ENCODE peak calls at places on chromosome 19, in eight cellular contexts. One of them, this sample, is unnamed.

GRCh38 chr19:20235156-20235555 is 68.1 kb downstream of the ZNF486 start:
- DNase-seq in BE2C: no peak
- DNase-seq in mesendoderm: no peak
- DNase-seq in uterus: no peak
- DNase-seq in left lung: no peak
- DNase-seq in heart right ventricle: no peak
- DNase-seq in tibial artery: no peak
- DNase-seq in naive thymus-derived CD4-positive, alpha-beta T cell: no peak
- DNase-seq in this sample: no peak

GRCh38 chr19:9584073-9584833 is at the start of gene ZNF121:
- DNase-seq in uterus: peak; percentile 82
- DNase-seq in mesendoderm: peak; percentile 92
- DNase-seq in left lung: peak; percentile 94
- DNase-seq in BE2C: peak; percentile 89
- DNase-seq in heart right ventricle: peak; percentile 87
- DNase-seq in naive thymus-derived CD4-positive, alpha-beta T cell: peak; percentile 75
- DNase-seq in tibial artery: peak; percentile 89
- DNase-seq in this sample: peak; percentile 81

GRCh38 chr19:10230155-10230903 is 802 bp downstream of the S1PR2 start:
- DNase-seq in heart right ventricle: peak; percentile 52
- DNase-seq in BE2C: peak; percentile 30
- DNase-seq in tibial artery: peak; percentile 73
- DNase-seq in left lung: no peak
- DNase-seq in naive thymus-derived CD4-positive, alpha-beta T cell: peak; percentile 43
- DNase-seq in uterus: peak; percentile 80
- DNase-seq in mesendoderm: peak; percentile 82
- DNase-seq in this sample: peak; percentile 48

GRCh38 chr19:58089846-58090245 is 8.2 kb downstream of the ZSCAN18 start:
- DNase-seq in tibial artery: no peak
- DNase-seq in uterus: no peak
- DNase-seq in heart right ventricle: no peak
- DNase-seq in left lung: no peak
- DNase-seq in naive thymus-derived CD4-positive, alpha-beta T cell: no peak
- DNase-seq in mesendoderm: no peak
- DNase-seq in BE2C: no peak
- DNase-seq in this sample: no peak

GRCh38 chr19:33758541-33759013 is 38.1 kb upstream of the KCTD15 start:
- DNase-seq in BE2C: no peak
- DNase-seq in left lung: no peak
- DNase-seq in naive thymus-derived CD4-positive, alpha-beta T cell: no peak
- DNase-seq in heart right ventricle: no peak
- DNase-seq in mesendoderm: no peak
- DNase-seq in tibial artery: no peak
- DNase-seq in uterus: no peak
- DNase-seq in this sample: no peak

GRCh38 chr19:7731218-7731595 is 703 bp downstream of the CLEC4G start:
- DNase-seq in naive thymus-derived CD4-positive, alpha-beta T cell: no peak
- DNase-seq in BE2C: no peak
- DNase-seq in mesendoderm: no peak
- DNase-seq in heart right ventricle: no peak
- DNase-seq in tibial artery: no peak
- DNase-seq in left lung: no peak
- DNase-seq in uterus: no peak
- DNase-seq in this sample: no peak

GRCh38 chr19:6532244-6532999 is 1.6 kb downstream of the TNFSF9 start:
- DNase-seq in tibial artery: no peak
- DNase-seq in BE2C: no peak
- DNase-seq in mesendoderm: no peak
- DNase-seq in heart right ventricle: no peak
- DNase-seq in left lung: no peak
- DNase-seq in naive thymus-derived CD4-positive, alpha-beta T cell: no peak
- DNase-seq in uterus: no peak
- DNase-seq in this sample: no peak

GRCh38 chr19:2294377-2295335 is 12.7 kb upstream of the PEAK3 start:
- DNase-seq in BE2C: peak; percentile 83
- DNase-seq in mesendoderm: no peak
- DNase-seq in left lung: no peak
- DNase-seq in heart right ventricle: no peak
- DNase-seq in uterus: peak; percentile 70
- DNase-seq in naive thymus-derived CD4-positive, alpha-beta T cell: no peak
- DNase-seq in tibial artery: peak; percentile 81
- DNase-seq in this sample: no peak

GRCh38 chr19:41816761-41817160 is 20.4 kb downstream of the CEACAM3 start:
- DNase-seq in left lung: no peak
- DNase-seq in naive thymus-derived CD4-positive, alpha-beta T cell: no peak
- DNase-seq in mesendoderm: no peak
- DNase-seq in tibial artery: no peak
- DNase-seq in heart right ventricle: no peak
- DNase-seq in BE2C: no peak
- DNase-seq in uterus: no peak
- DNase-seq in this sample: no peak

GRCh38 chr19:58326914-58327726 is at the start of gene ZSCAN22:
- DNase-seq in heart right ventricle: peak; percentile 98
- DNase-seq in naive thymus-derived CD4-positive, alpha-beta T cell: peak; percentile 80
- DNase-seq in left lung: peak; percentile 97
- DNase-seq in uterus: peak; percentile 95
- DNase-seq in BE2C: peak; percentile 98
- DNase-seq in mesendoderm: peak; percentile 98
- DNase-seq in tibial artery: peak; percentile 98
- DNase-seq in this sample: peak; percentile 83

GRCh38 chr19:36420961-36421748 is 2.7 kb upstream of the ZFP82 start:
- DNase-seq in BE2C: no peak
- DNase-seq in left lung: peak; percentile 72
- DNase-seq in naive thymus-derived CD4-positive, alpha-beta T cell: no peak
- DNase-seq in heart right ventricle: peak; percentile 18
- DNase-seq in uterus: peak; percentile 17
- DNase-seq in mesendoderm: peak; percentile 63
- DNase-seq in tibial artery: peak; percentile 64
- DNase-seq in this sample: no peak

GRCh38 chr19:7830272-7830771 is 304 bp downstream of the EVI5L start:
- DNase-seq in naive thymus-derived CD4-positive, alpha-beta T cell: no peak
- DNase-seq in heart right ventricle: peak; percentile 28
- DNase-seq in uterus: peak; percentile 39
- DNase-seq in tibial artery: no peak
- DNase-seq in mesendoderm: no peak
- DNase-seq in left lung: no peak
- DNase-seq in BE2C: no peak
- DNase-seq in this sample: no peak

GRCh38 chr19:40442328-40443130 is 1.6 kb downstream of the SERTAD3 start:
- DNase-seq in tibial artery: no peak
- DNase-seq in BE2C: no peak
- DNase-seq in left lung: no peak
- DNase-seq in uterus: no peak
- DNase-seq in heart right ventricle: no peak
- DNase-seq in naive thymus-derived CD4-positive, alpha-beta T cell: no peak
- DNase-seq in mesendoderm: no peak
- DNase-seq in this sample: no peak

GRCh38 chr19:34994643-34995471 is 5.3 kb upstream of the GRAMD1A start:
- DNase-seq in tibial artery: peak; percentile 79
- DNase-seq in mesendoderm: no peak
- DNase-seq in left lung: peak; percentile 79
- DNase-seq in naive thymus-derived CD4-positive, alpha-beta T cell: no peak
- DNase-seq in BE2C: no peak
- DNase-seq in heart right ventricle: peak; percentile 56
- DNase-seq in uterus: no peak
- DNase-seq in this sample: no peak
- H3K4me1 ChIP-seq in tibial artery: peaks cover 20% of the 10 kb centered on the region
- H3K4me1 ChIP-seq in mesendoderm: peaks cover 4% of the 10 kb centered on the region
- H3K4me1 ChIP-seq in left lung: peaks cover 17% of the 10 kb centered on the region
- H3K4me1 ChIP-seq in naive thymus-derived CD4-positive, alpha-beta T cell: peaks cover 40% of the 10 kb centered on the region
- H3K4me1 ChIP-seq in BE2C: no peaks in the 10 kb centered on the region
- H3K4me1 ChIP-seq in heart right ventricle: peaks cover 9% of the 10 kb centered on the region
- H3K4me1 ChIP-seq in uterus: no peaks in the 10 kb centered on the region
- H3K4me1 ChIP-seq in this sample: peaks cover 60% of the 10 kb centered on the region

DNA sequence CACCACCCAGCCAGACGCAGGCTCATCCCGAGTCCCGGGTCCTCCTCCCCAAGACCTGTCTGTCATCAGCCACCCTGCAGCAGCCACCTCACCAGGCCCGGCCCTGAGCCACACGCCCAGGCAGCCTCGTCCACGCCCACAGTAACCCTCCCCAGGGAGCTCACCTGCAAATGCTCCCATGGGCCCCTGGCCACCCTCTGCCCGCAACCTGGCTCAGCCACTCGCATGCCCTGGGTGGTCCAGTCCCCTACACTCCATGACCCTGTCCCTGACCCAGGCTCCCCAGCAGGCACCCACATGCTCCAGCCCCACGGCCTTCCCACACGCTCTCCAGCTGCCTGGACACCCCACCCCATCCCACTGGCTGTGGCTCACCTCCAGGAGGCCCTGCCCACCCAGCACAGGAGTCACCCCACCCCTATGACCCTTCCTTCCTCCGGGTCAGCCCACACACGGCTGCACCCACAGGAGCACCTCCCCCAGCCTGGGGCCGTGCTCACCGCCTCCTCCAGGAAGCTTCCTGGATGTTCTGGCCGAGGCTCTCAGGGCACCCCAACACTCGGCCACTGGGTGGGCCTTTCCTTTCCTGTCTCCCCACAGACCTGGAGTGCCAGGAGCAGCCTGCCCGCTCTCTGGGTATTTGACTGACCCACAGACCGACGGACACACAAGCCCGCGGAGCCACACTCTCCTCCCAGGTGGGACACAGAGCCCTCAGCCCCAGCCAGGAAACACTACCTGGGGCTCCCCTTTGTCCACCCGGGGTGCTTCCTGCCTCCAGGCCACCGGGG is 3.6 kb downstream of the TMEM259 start:
- DNase-seq in tibial artery: no peak
- DNase-seq in BE2C: no peak
- DNase-seq in uterus: no peak
- DNase-seq in left lung: peak; percentile 80
- DNase-seq in mesendoderm: no peak
- DNase-seq in heart right ventricle: no peak
- DNase-seq in naive thymus-derived CD4-positive, alpha-beta T cell: no peak
- DNase-seq in this sample: no peak
- H3K4me1 ChIP-seq in tibial artery: peaks cover 63% of the 10 kb centered on the region
- H3K4me1 ChIP-seq in BE2C: peaks cover 7% of the 10 kb centered on the region
- H3K4me1 ChIP-seq in uterus: peaks cover 39% of the 10 kb centered on the region
- H3K4me1 ChIP-seq in left lung: peaks cover 49% of the 10 kb centered on the region
- H3K4me1 ChIP-seq in mesendoderm: peaks cover 6% of the 10 kb centered on the region
- H3K4me1 ChIP-seq in heart right ventricle: peaks cover 53% of the 10 kb centered on the region
- H3K4me1 ChIP-seq in naive thymus-derived CD4-positive, alpha-beta T cell: peaks cover 26% of the 10 kb centered on the region
- H3K4me1 ChIP-seq in this sample: peaks cover 41% of the 10 kb centered on the region

DNA sequence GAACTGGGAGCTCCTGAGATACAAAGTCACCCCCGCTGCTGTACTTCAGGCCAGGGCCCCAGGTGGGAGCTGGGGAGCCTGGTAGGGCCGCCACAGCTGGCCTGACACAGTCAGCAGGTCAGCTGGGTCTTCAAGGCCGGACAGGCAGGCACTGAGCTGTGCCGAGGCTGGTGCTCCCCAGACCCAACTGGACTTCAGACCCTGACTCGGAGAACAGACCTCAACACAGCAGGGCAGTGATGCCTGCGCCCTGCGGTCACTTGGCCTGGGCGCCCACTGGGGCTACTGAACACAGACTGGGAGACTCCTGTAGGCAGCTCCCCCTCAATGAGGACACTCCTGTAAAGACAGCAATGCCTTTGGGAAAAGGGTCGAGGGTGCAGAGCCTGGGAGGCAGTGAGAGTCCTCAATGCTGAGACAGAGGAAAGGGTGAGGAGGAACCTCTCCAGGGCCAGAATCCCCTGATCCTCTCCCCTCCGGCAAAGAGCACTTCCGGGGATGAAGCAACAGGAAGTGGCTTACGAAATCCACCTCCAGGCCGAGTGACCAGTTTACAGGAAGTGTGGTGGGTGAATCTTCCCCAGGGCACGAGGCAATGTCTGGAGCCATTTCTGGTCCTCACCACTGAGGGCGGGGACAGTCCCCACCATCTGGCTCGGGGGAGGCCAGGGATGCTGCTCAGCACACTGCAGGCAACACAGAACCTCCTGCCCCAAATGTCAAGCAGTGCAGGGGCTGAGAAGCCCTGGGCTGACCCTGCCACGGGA is 40.8 kb upstream of the ISYNA1 start:
- DNase-seq in uterus: peak; percentile 78
- DNase-seq in heart right ventricle: peak; percentile 80
- DNase-seq in tibial artery: peak; percentile 92
- DNase-seq in left lung: peak; percentile 92
- DNase-seq in BE2C: peak; percentile 51
- DNase-seq in naive thymus-derived CD4-positive, alpha-beta T cell: no peak
- DNase-seq in mesendoderm: peak; percentile 84
- DNase-seq in this sample: no peak
- H3K4me1 ChIP-seq in uterus: peaks cover 8% of the 10 kb centered on the region
- H3K4me1 ChIP-seq in heart right ventricle: peaks cover 20% of the 10 kb centered on the region
- H3K4me1 ChIP-seq in tibial artery: peaks cover 67% of the 10 kb centered on the region
- H3K4me1 ChIP-seq in left lung: peaks cover 34% of the 10 kb centered on the region
- H3K4me1 ChIP-seq in BE2C: peaks cover 17% of the 10 kb centered on the region
- H3K4me1 ChIP-seq in naive thymus-derived CD4-positive, alpha-beta T cell: peaks cover 63% of the 10 kb centered on the region
- H3K4me1 ChIP-seq in mesendoderm: no peaks in the 10 kb centered on the region
- H3K4me1 ChIP-seq in this sample: peaks cover 56% of the 10 kb centered on the region

GRCh38 chr19:55645512-55645881 is 2.0 kb downstream of the ZNF581 start:
- DNase-seq in naive thymus-derived CD4-positive, alpha-beta T cell: no peak
- DNase-seq in mesendoderm: no peak
- DNase-seq in BE2C: no peak
- DNase-seq in uterus: no peak
- DNase-seq in tibial artery: no peak
- DNase-seq in left lung: no peak
- DNase-seq in heart right ventricle: no peak
- DNase-seq in this sample: no peak

GRCh38 chr19:55643003-55643732 is at the start of gene ZNF581:
- DNase-seq in naive thymus-derived CD4-positive, alpha-beta T cell: peak; percentile 82
- DNase-seq in left lung: peak; percentile 93
- DNase-seq in mesendoderm: peak; percentile 87
- DNase-seq in tibial artery: peak; percentile 86
- DNase-seq in heart right ventricle: peak; percentile 73
- DNase-seq in uterus: peak; percentile 76
- DNase-seq in BE2C: peak; percentile 80
- DNase-seq in this sample: peak; percentile 89

GRCh38 chr19:55643733-55644116 is 276 bp downstream of the ZNF581 start:
- DNase-seq in uterus: no peak
- DNase-seq in naive thymus-derived CD4-positive, alpha-beta T cell: no peak
- DNase-seq in heart right ventricle: no peak
- DNase-seq in mesendoderm: no peak
- DNase-seq in BE2C: no peak
- DNase-seq in left lung: no peak
- DNase-seq in tibial artery: no peak
- DNase-seq in this sample: no peak

GRCh38 chr19:55644191-55644833 is 863 bp downstream of the ZNF581 start:
- DNase-seq in left lung: peak; percentile 32
- DNase-seq in heart right ventricle: no peak
- DNase-seq in mesendoderm: no peak
- DNase-seq in uterus: no peak
- DNase-seq in BE2C: no peak
- DNase-seq in tibial artery: no peak
- DNase-seq in naive thymus-derived CD4-positive, alpha-beta T cell: no peak
- DNase-seq in this sample: no peak

DNA sequence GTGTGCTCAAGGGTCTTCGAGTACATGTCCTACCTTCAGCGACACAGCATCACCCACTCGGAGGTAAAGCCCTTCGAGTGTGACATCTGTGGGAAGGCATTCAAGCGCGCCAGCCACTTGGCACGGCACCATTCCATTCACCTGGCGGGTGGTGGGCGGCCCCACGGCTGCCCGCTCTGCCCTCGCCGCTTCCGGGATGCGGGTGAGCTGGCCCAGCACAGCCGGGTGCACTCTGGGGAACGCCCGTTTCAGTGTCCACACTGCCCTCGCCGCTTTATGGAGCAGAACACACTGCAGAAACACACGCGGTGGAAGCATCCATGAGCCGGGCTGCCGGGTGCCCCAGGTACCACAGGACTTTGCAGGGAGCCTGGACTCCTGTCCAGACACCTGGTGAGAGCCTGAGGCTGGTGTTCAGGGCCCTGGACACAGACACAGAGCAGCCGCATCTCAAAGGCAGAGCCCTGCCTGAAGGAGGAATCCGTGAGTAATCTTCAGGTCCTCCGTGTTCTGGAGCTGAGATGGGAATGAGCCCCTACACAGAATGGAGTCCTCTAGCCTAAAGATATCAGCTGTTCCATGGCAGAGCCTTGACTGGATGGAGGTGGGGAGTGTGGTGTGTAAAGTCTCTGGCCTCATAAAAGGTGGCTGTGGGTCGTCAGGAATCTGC is 1.5 kb downstream of the ZNF581 start:
- DNase-seq in naive thymus-derived CD4-positive, alpha-beta T cell: no peak
- DNase-seq in left lung: peak; percentile 68
- DNase-seq in mesendoderm: no peak
- DNase-seq in tibial artery: no peak
- DNase-seq in BE2C: no peak
- DNase-seq in uterus: no peak
- DNase-seq in heart right ventricle: no peak
- DNase-seq in this sample: no peak
- H3K4me1 ChIP-seq in naive thymus-derived CD4-positive, alpha-beta T cell: peaks cover 27% of the 10 kb centered on the region
- H3K4me1 ChIP-seq in left lung: peaks cover 21% of the 10 kb centered on the region
- H3K4me1 ChIP-seq in mesendoderm: peaks cover 2% of the 10 kb centered on the region
- H3K4me1 ChIP-seq in tibial artery: peaks cover 77% of the 10 kb centered on the region
- H3K4me1 ChIP-seq in BE2C: peaks cover 9% of the 10 kb centered on the region
- H3K4me1 ChIP-seq in uterus: peaks cover 23% of the 10 kb centered on the region
- H3K4me1 ChIP-seq in heart right ventricle: peaks cover 24% of the 10 kb centered on the region
- H3K4me1 ChIP-seq in this sample: peaks cover 52% of the 10 kb centered on the region

This sample was measured in CD8-positive, alpha-beta T cell.